ENCODE peak calls at places on chromosomes 12 and 14, in four cellular contexts. V is LNCaP clone FGC; N is stimulated activated CD8-positive, alpha-beta memory T cell treated with anti-CD3 and anti-CD28 coated beads, Interleukin-15, amount 100 ng/mL, for 4 hours; K is stimulated activated CD4-positive, alpha-beta T cell treated with anti-CD3 and anti-CD28 coated beads, Interleukin-2, amount 100 ng/mL, for 48 hours. E is an unnamed sample.

GRCh38 chr12:106580671-106581508 is 1.9 kb upstream of the RFX4 start:
- DNase-seq in V (no peak), K (no peak), N (no peak), E (no peak)

GRCh38 chr12:69065804-69066203 is 132.8 kb upstream of the CPM start:
- DNase-seq in V (no peak), N (no peak), K (no peak), E (no peak)

GRCh38 chr14:23567186-23568020 is at the start of gene AP1G2:
- DNase-seq in V (peak; percentile 74), K (peak; percentile 82), N (peak; percentile 67), E (no peak)

GRCh38 chr14:100895411-100895810 is 8.1 kb downstream of the RTL1 start:
- DNase-seq in V (no peak), N (no peak), K (no peak), E (no peak)

GRCh38 chr12:116604883-116605641 is 45.9 kb downstream of the MAP1LC3B2 start:
- DNase-seq in V (no peak), N (no peak), K (no peak), E (no peak)

GRCh38 chr12:117192057-117192456 is 1.8 kb upstream of the FBXO21 start:
- DNase-seq in K (no peak), V (no peak), N (no peak), E (no peak)

GRCh38 chr12:26271889-26272492 is 76.6 kb downstream of the SSPN start:
- DNase-seq in N (no peak), V (no peak), K (no peak), E (peak; percentile 47)

GRCh38 chr12:27906127-27906500 is 66.4 kb downstream of the PTHLH start:
- DNase-seq in V (no peak), K (no peak), N (no peak), E (no peak)

GRCh38 chr14:71165121-71165574 is 257.9 kb downstream of the PCNX1 start:
- DNase-seq in N (no peak), K (no peak), V (no peak), E (no peak)

GRCh38 chr14:62162998-62163589 is 400.9 kb downstream of the SNAPC1 start:
- DNase-seq in K (no peak), N (no peak), V (peak; percentile 10), E (no peak)